ENCODE peak calls at places on chromosomes 16 and 17, in eight cellular contexts. P is AG10803, Z is fibroblast of the aortic adventitia, I is left ventricle myocardium inferior, R is kidney epithelial cell, V is A549, B is H7, A is PC-3. W is an unnamed sample.

GRCh38 chr17:330993-331701 is 21.5 kb downstream of the RPH3AL start:
- DNase-seq in P (no peak), Z (no peak), I (peak), R (no peak), V (no peak), B (no peak), A (no peak), W (peak)

GRCh38 chr16:71880176-71880575 is 3.8 kb downstream of the ZNF821 start:
- DNase-seq in P (no peak), Z (no peak), I (no peak), R (no peak), V (no peak), B (no peak), A (no peak), W (no peak)

GRCh38 chr16:81618661-81619060 is 160.4 kb upstream of the PLCG2 start:
- DNase-seq in P (no peak), Z (no peak), I (no peak), R (no peak), V (no peak), B (no peak), A (no peak), W (no peak)

GRCh38 chr16:31177136-31177535 is 2.8 kb upstream of the FUS start:
- DNase-seq in P (peak), Z (no peak), I (no peak), R (peak), V (no peak), B (no peak), A (peak), W (no peak)

GRCh38 chr16:29837833-29838232 is 17.6 kb downstream of the MVP start:
- DNase-seq in P (no peak), Z (no peak), I (no peak), R (no peak), V (no peak), B (no peak), A (no peak), W (no peak)

GRCh38 chr16:51399908-51400670 is 249.0 kb upstream of the SALL1 start:
- DNase-seq in P (no peak), Z (peak), I (no peak), R (no peak), V (no peak), B (no peak), A (no peak), W (no peak)

GRCh38 chr17:49527927-49528651 is 33.0 kb downstream of the NGFR start:
- DNase-seq in P (no peak), Z (no peak), I (no peak), R (no peak), V (no peak), B (peak), A (no peak), W (no peak)

GRCh38 chr16:88732172-88732960 is 26.1 kb downstream of the CTU2 start:
- DNase-seq in P (no peak), Z (no peak), I (no peak), R (no peak), V (peak), B (no peak), A (no peak), W (no peak)

GRCh38 chr17:71547904-71548303 is 572.9 kb upstream of the SOX9 start:
- DNase-seq in P (no peak), Z (no peak), I (no peak), R (no peak), V (no peak), B (no peak), A (no peak), W (no peak)

GRCh38 chr17:77331161-77331864 is 190.5 kb downstream of the SEC14L1 start:
- DNase-seq in P (peak), Z (peak), I (peak), R (peak), V (peak), B (peak), A (peak), W (peak)

GRCh38 chr16:85514601-85515318 is 98.4 kb upstream of the GSE1 start:
- DNase-seq in P (peak), Z (peak), I (peak), R (peak), V (peak), B (peak), A (peak), W (peak)

GRCh38 chr17:4986951-4987766 is at the start of gene CAMTA2:
- DNase-seq in P (peak), Z (peak), I (peak), R (no peak), V (peak), B (peak), A (peak), W (peak)

GRCh38 chr17:39923836-39924690 is 3.3 kb downstream of the ORMDL3 start:
- DNase-seq in P (peak), Z (peak), I (no peak), R (no peak), V (no peak), B (peak), A (peak), W (peak)

GRCh38 chr17:78974635-78975591 is 4.8 kb downstream of the LGALS3BP start:
- DNase-seq in P (peak), Z (peak), I (peak), R (peak), V (peak), B (peak), A (peak), W (peak)

GRCh38 chr17:8788998-8789397 is 10.2 kb downstream of the MFSD6L start:
- DNase-seq in P (no peak), Z (no peak), I (no peak), R (no peak), V (no peak), B (no peak), A (no peak), W (no peak)

GRCh38 chr16:63877401-63877800 is 1244.5 kb downstream of the CDH11 start:
- DNase-seq in P (no peak), Z (no peak), I (no peak), R (no peak), V (no peak), B (no peak), A (no peak), W (no peak)

GRCh38 chr16:50559804-50560514 is 11.8 kb downstream of the NKD1 start:
- DNase-seq in P (no peak), Z (no peak), I (no peak), R (no peak), V (no peak), B (no peak), A (no peak), W (no peak)

GRCh38 chr16:81817296-81817695 is 38.2 kb downstream of the PLCG2 start:
- DNase-seq in P (no peak), Z (no peak), I (no peak), R (no peak), V (no peak), B (no peak), A (no peak), W (no peak)

GRCh38 chr17:52147872-52148271 is 10.6 kb downstream of the CA10 start:
- DNase-seq in P (no peak), Z (no peak), I (no peak), R (no peak), V (no peak), B (no peak), A (peak), W (no peak)

GRCh38 chr17:21177401-21177800 is 36.6 kb downstream of the TMEM11 start:
- DNase-seq in P (no peak), Z (no peak), I (no peak), R (no peak), V (no peak), B (peak), A (no peak), W (no peak)

GRCh38 chr16:30028438-30029093 is 2.5 kb downstream of the TLCD3B start:
- DNase-seq in P (no peak), Z (no peak), I (no peak), R (no peak), V (no peak), B (peak), A (no peak), W (peak)

GRCh38 chr17:68709995-68710780 is 109.0 kb upstream of the FAM20A start:
- DNase-seq in P (peak), Z (peak), I (no peak), R (no peak), V (no peak), B (no peak), A (no peak), W (no peak)
- H3K4me3 ChIP-seq in P (peak), Z (no peak), I (peak), R (no peak), V (no peak), B (no peak), A (no peak), W (no peak)

GRCh38 chr17:44346064-44346844 is 1.2 kb downstream of the GRN start:
- DNase-seq in P (no peak), Z (no peak), I (no peak), R (no peak), V (no peak), B (no peak), A (no peak), W (no peak)
- H3K4me3 ChIP-seq in P (peak), Z (peak), I (peak), R (peak), V (peak), B (peak), A (peak), W (peak)

DNA sequence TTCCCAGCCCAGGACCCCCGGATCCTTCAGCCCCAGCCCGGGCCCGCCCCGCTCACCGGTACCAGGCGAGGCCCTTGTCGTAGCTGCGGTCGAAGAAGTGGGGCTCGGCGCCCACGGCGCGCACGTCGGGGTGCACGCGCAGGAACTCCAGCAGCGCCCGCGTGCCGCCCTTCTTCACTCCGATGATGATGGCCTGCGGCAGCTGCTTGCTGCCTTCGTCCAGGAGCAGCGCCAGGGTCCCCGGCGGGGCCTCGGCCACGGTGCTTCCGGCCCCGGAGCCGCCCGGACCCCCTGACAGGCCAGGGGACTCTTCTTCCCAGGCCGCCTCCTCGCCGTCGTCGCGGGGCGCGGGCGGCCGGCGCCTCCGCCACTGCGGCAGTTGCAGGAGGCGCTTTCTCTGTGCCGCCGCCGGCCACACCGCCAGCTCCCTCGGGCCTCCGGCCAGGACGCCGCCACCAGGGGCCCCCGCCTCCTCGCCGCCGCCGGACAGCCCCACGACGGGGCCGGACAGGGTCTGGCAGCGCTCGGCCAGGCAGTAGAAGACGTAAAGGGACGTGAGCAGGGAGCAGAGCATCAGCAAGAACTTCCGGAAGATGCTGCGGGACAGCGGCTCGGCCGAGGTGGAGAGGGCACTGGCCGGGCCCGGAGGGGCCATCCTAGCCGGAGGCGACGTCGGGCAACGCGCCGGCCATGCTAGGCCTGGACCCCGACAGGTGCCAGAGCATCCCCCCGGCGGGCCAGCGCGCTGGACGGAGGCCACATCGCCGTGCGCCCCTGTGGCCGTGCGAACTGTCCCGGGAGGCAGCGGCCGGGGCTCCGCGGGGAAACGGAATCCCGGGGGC is 1.0 kb downstream of the HS3ST3A1 start:
- DNase-seq in P (peak), Z (no peak), I (no peak), R (no peak), V (no peak), B (peak), A (no peak), W (peak)
- H3K4me3 ChIP-seq in P (peak), Z (peak), I (peak), R (peak), V (no peak), B (peak), A (peak), W (peak)

GRCh38 chr16:4375717-4376116 is 4.1 kb downstream of the VASN start:
- DNase-seq in P (peak), Z (peak), I (no peak), R (no peak), V (no peak), B (no peak), A (no peak), W (peak)
- H3K4me3 ChIP-seq in P (peak), Z (peak), I (peak), R (no peak), V (no peak), B (no peak), A (no peak), W (no peak)